ENCODE peak calls at places on chromosomes 7 and 10, in nine cellular contexts. F is astrocyte of the spinal cord; M is CD8-positive, alpha-beta T cell; X is Caco-2; Q is GM06990; Z is tibial artery; N is pancreas; A is gastrocnemius medialis; P is choroid plexus epithelial cell. Y is an unnamed sample.

GRCh38 chr10:97519342-97519741 is 20.6 kb downstream of the UBTD1 start:
- DNase-seq in F (no peak), M (no peak), X (no peak), Q (no peak), Z (no peak), N (no peak), A (no peak), P (no peak), Y (no peak)

GRCh38 chr10:117667831-117668230 is 125.3 kb downstream of the EMX2 start:
- DNase-seq in F (no peak), M (no peak), X (no peak), Q (no peak), Z (no peak), N (no peak), A (no peak), P (no peak), Y (no peak)

GRCh38 chr7:157699357-157700013 is 362.7 kb downstream of the DNAJB6 start:
- DNase-seq in F (no peak), M (no peak), X (no peak), Q (no peak), Z (peak; percentile 37), N (no peak), A (no peak), P (no peak), Y (no peak)

GRCh38 chr10:98509745-98510144 is 63.0 kb upstream of the HPS1 start:
- DNase-seq in F (no peak), M (no peak), X (no peak), Q (no peak), Z (no peak), N (no peak), A (no peak), P (no peak), Y (no peak)

GRCh38 chr10:110420401-110421193 is 77.1 kb upstream of the DUSP5 start:
- DNase-seq in F (peak; percentile 63), M (no peak), X (no peak), Q (no peak), Z (no peak), N (peak; percentile 48), A (no peak), P (peak; percentile 54), Y (no peak)

GRCh38 chr7:132738254-132738653 is 162.0 kb upstream of the PLXNA4 start:
- DNase-seq in F (peak; percentile 95), M (no peak), X (no peak), Q (no peak), Z (no peak), N (no peak), A (no peak), P (peak; percentile 58), Y (no peak)

GRCh38 chr7:30804078-30804661 is 33.0 kb downstream of the MINDY4 start:
- DNase-seq in F (peak; percentile 93), M (no peak), X (no peak), Q (no peak), Z (no peak), N (no peak), A (no peak), P (peak; percentile 81), Y (no peak)

GRCh38 chr10:71090330-71090729 is 122.0 kb upstream of the UNC5B start:
- DNase-seq in F (no peak), M (no peak), X (peak; percentile 30), Q (no peak), Z (no peak), N (no peak), A (no peak), P (no peak), Y (no peak)

GRCh38 chr10:97127960-97128850 is 57.6 kb downstream of the SLIT1 start:
- DNase-seq in F (no peak), M (no peak), X (no peak), Q (no peak), Z (peak; percentile 44), N (no peak), A (no peak), P (peak; percentile 3), Y (no peak)

GRCh38 chr7:132899833-132900232 is 182.1 kb downstream of the CHCHD3 start:
- DNase-seq in F (no peak), M (no peak), X (no peak), Q (no peak), Z (no peak), N (no peak), A (no peak), P (peak; percentile 20), Y (no peak)

GRCh38 chr10:107169516-107169915 is 5.0 kb upstream of the SORCS1 start:
- DNase-seq in F (no peak), M (no peak), X (no peak), Q (no peak), Z (no peak), N (no peak), A (no peak), P (no peak), Y (no peak)

GRCh38 chr10:49272251-49273081 is 26.5 kb upstream of the C10orf71 start:
- DNase-seq in F (no peak), M (no peak), X (no peak), Q (no peak), Z (no peak), N (no peak), A (peak; percentile 95), P (peak; percentile 13), Y (no peak)

DNA sequence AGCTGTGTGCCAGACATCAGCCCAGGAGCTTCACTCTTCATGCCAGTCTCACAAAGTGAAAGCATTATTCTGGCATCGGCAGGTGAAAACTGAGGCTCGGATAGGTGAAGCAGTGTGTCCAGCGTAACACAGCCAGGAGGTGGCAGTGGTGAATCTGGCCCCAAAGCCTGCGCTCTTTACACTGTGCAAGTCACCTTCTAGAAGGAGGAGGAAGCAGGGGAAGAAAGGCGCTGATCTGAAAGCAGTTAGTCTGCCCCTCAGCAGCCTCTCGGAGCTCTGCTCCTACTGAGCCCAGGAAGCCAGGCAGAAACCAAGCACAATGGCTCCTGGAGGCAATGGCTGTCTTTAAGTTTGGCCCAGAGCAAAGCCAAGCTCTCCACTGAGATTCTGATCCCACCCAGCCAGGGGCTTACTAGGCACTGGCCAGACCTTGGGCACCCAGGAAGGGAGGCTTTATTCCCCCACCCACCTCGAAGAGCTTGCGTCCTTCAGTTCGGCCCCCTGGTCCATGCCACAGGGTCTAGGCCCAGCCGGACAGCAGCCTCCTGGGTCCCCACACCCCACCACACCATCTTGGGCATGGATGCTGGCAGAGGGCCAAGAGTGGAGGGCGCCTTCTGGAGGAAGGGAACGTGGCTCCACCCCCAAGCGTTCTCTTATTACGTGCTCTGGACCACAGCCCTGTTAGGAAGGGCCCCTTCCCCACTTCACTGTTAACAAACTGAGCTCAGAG is 104.5 kb downstream of the GRID1 start:
- DNase-seq in F (no peak), M (no peak), X (no peak), Q (peak; percentile 15), Z (peak; percentile 51), N (peak; percentile 24), A (no peak), P (peak; percentile 1), Y (peak; percentile 24)
- H3K4me3 ChIP-seq in F (no peak overlapping the region), M (no peak overlapping the region), X (no peak overlapping the region), Q (no peak overlapping the region), Z (no peak overlapping the region), N (no peak overlapping the region), A (no peak overlapping the region), P (no peak overlapping the region), Y (no peak overlapping the region)

DNA sequence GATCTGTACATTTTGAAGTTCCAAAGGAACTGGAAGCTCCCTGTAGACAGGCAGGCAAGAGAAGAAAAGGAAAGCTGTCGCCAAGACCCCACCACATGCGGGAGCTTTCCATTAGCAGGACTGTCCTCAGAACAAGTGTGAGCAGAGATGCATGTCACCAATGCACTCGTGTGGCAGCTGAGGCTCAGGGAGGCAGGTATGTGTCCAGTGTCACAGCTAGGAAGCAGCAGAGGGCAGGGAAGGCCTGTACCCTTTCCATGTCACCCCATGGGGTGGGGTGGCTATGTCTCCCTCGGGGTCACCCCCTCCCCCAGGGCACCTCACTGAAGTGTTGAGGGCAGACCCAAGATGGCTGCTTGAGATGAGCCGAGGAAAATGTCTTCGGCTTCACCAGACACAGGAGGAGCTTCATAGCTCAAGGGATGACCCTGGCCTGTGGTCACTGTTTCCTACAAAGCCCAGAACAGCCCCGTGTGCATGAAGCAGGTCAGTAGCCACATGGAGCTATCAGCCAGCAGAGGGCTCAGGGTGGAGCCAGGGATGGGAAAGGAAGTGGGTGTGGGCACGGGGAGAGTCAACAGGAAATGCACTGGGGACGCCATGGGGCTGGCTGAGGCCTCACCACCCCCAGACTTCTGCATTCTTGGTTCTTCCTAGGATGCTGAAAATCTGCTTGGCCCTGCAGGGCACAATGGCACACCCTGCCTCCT is 96.6 kb downstream of the FAM53B start:
- DNase-seq in F (no peak), M (peak; percentile 44), X (no peak), Q (peak; percentile 61), Z (peak; percentile 80), N (peak; percentile 66), A (peak; percentile 68), P (peak; percentile 58), Y (peak; percentile 64)
- TF ChIP-seq CTCF in F (peak; percentile 32), M (peak; percentile 30), X (no peak), Q (peak; percentile 51), Z (no peak), N (no peak), A (no peak), P (peak; percentile 50), Y (peak; percentile 50)

GRCh38 chr7:152527610-152528032 is 91.8 kb upstream of the KMT2C start:
- DNase-seq in F (no peak), M (no peak), X (no peak), Q (no peak), Z (no peak), N (no peak), A (no peak), P (no peak), Y (no peak)
- H3K4me3 ChIP-seq in F (no peak overlapping the region), M (no peak overlapping the region), X (no peak overlapping the region), Q (no peak overlapping the region), Z (no peak overlapping the region), N (no peak overlapping the region), A (no peak overlapping the region), P (no peak overlapping the region), Y (no peak overlapping the region)

GRCh38 chr7:105589221-105590077 is 8.2 kb upstream of the EFCAB10 start:
- DNase-seq in F (peak; percentile 81), M (peak; percentile 6), X (peak; percentile 63), Q (peak; percentile 34), Z (peak; percentile 76), N (peak; percentile 20), A (peak; percentile 46), P (peak; percentile 90), Y (peak; percentile 30)

GRCh38 chr7:105590793-105591192 is 9.5 kb upstream of the EFCAB10 start:
- DNase-seq in F (no peak), M (no peak), X (no peak), Q (no peak), Z (no peak), N (no peak), A (no peak), P (no peak), Y (no peak)

GRCh38 chr7:105596866-105597265 is 15.6 kb upstream of the EFCAB10 start:
- DNase-seq in F (no peak), M (no peak), X (no peak), Q (no peak), Z (no peak), N (no peak), A (no peak), P (no peak), Y (no peak)

GRCh38 chr7:105591522-105591921 is 10.2 kb upstream of the EFCAB10 start:
- DNase-seq in F (no peak), M (no peak), X (no peak), Q (no peak), Z (no peak), N (no peak), A (no peak), P (no peak), Y (no peak)

DNA sequence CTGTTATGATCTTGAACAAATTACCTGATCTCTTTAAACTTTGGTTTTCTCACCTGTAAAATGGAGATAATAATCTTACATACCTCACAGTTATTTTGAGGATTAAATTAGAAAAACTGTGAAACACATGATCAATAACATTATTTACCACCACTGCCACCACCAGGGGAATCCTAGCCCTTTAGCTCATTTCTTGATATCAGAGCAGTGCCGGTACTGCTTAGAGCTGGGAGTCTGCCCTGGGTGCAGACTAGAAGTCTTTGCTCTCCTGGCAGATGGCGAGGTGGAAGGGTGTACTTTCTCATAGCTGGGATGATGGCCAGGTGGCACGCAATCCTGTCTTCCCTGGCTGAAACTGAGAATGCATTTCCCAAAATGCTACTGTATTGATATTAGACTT is 12.7 kb upstream of the EFCAB10 start:
- DNase-seq in F (no peak), M (no peak), X (no peak), Q (no peak), Z (no peak), N (no peak), A (peak; percentile 37), P (no peak), Y (no peak)
- TF ChIP-seq CTCF in F (no peak), M (no peak), X (no peak), Q (no peak), Z (no peak), N (no peak), A (no peak), P (peak; percentile 28), Y (peak; percentile 22)